ENCODE peak calls at places on chromosomes 3 and 15, in five cellular contexts. One of them, this sample, is unnamed.

GRCh38 chr15:24877174-24877573 is 77.6 kb upstream of the SNRPN start:
- DNase-seq in trophoblast cell: no peak
- DNase-seq in H9: no peak
- DNase-seq in H1: no peak
- DNase-seq in mesenchymal stem cell: no peak
- DNase-seq in this sample: no peak

GRCh38 chr15:52008698-52009434 is 10.2 kb upstream of the MAPK6 start:
- DNase-seq in trophoblast cell: peak
- DNase-seq in mesenchymal stem cell: peak
- DNase-seq in H1: no peak
- DNase-seq in H9: no peak
- DNase-seq in this sample: no peak

GRCh38 chr3:130658666-130659065 is 88.0 kb downstream of the PIK3R4 start:
- DNase-seq in mesenchymal stem cell: peak
- DNase-seq in H9: no peak
- DNase-seq in H1: no peak
- DNase-seq in trophoblast cell: no peak
- DNase-seq in this sample: no peak

GRCh38 chr15:23647421-23648375 is at the start of gene MAGEL2:
- DNase-seq in H9: peak
- DNase-seq in H1: no peak
- DNase-seq in mesenchymal stem cell: peak
- DNase-seq in trophoblast cell: no peak
- DNase-seq in this sample: peak

GRCh38 chr3:119352235-119352634 is 58.1 kb downstream of the ARHGAP31 start:
- DNase-seq in trophoblast cell: peak
- DNase-seq in H9: no peak
- DNase-seq in mesenchymal stem cell: no peak
- DNase-seq in H1: no peak
- DNase-seq in this sample: no peak

GRCh38 chr15:93948728-93949127 is 282.6 kb upstream of the MCTP2 start:
- DNase-seq in mesenchymal stem cell: no peak
- DNase-seq in trophoblast cell: no peak
- DNase-seq in H1: no peak
- DNase-seq in H9: no peak
- DNase-seq in this sample: no peak

GRCh38 chr15:29322407-29322806 is 52.8 kb upstream of the NSMCE3 start:
- DNase-seq in H9: no peak
- DNase-seq in H1: no peak
- DNase-seq in mesenchymal stem cell: peak
- DNase-seq in trophoblast cell: no peak
- DNase-seq in this sample: no peak

GRCh38 chr15:90300988-90301715 is 35.7 kb downstream of the NGRN start:
- DNase-seq in H1: peak
- DNase-seq in mesenchymal stem cell: peak
- DNase-seq in trophoblast cell: peak
- DNase-seq in H9: peak
- DNase-seq in this sample: peak

GRCh38 chr3:136311971-136312370 is 61.8 kb downstream of the PCCB start:
- DNase-seq in trophoblast cell: no peak
- DNase-seq in mesenchymal stem cell: no peak
- DNase-seq in H9: no peak
- DNase-seq in H1: no peak
- DNase-seq in this sample: no peak

GRCh38 chr3:104436536-104436935 is 930.2 kb upstream of the ALCAM start:
- DNase-seq in H1: no peak
- DNase-seq in trophoblast cell: no peak
- DNase-seq in H9: no peak
- DNase-seq in mesenchymal stem cell: no peak
- DNase-seq in this sample: no peak

GRCh38 chr15:91308855-91309254 is 208.8 kb downstream of the SV2B start:
- DNase-seq in H1: no peak
- DNase-seq in trophoblast cell: no peak
- DNase-seq in mesenchymal stem cell: no peak
- DNase-seq in H9: no peak
- DNase-seq in this sample: no peak

GRCh38 chr3:45153658-45154437 is 7.7 kb upstream of the CDCP1 start:
- DNase-seq in H9: no peak
- DNase-seq in H1: no peak
- DNase-seq in mesenchymal stem cell: peak
- DNase-seq in trophoblast cell: no peak
- DNase-seq in this sample: no peak

GRCh38 chr3:79405183-79405582 is 362.6 kb downstream of the ROBO1 start:
- DNase-seq in mesenchymal stem cell: no peak
- DNase-seq in trophoblast cell: no peak
- DNase-seq in H1: no peak
- DNase-seq in H9: no peak
- DNase-seq in this sample: no peak

GRCh38 chr3:4303187-4304123 is at the start of gene SETMAR:
- DNase-seq in H1: peak
- DNase-seq in H9: peak
- DNase-seq in trophoblast cell: peak
- DNase-seq in mesenchymal stem cell: peak
- DNase-seq in this sample: peak

GRCh38 chr15:70835415-70835814 is 18.5 kb downstream of the LARP6 start:
- DNase-seq in mesenchymal stem cell: no peak
- DNase-seq in H1: no peak
- DNase-seq in H9: no peak
- DNase-seq in trophoblast cell: no peak
- DNase-seq in this sample: no peak

GRCh38 chr3:113268917-113269316 is 57.6 kb downstream of the BOC start:
- DNase-seq in H1: no peak
- DNase-seq in trophoblast cell: no peak
- DNase-seq in H9: no peak
- DNase-seq in mesenchymal stem cell: no peak
- DNase-seq in this sample: no peak

GRCh38 chr3:141646760-141647561 is 91.1 kb upstream of the RNF7 start:
- DNase-seq in H9: peak
- DNase-seq in mesenchymal stem cell: peak
- DNase-seq in trophoblast cell: peak
- DNase-seq in H1: peak
- DNase-seq in this sample: peak

GRCh38 chr3:65483475-65483874 is 555.2 kb downstream of the MAGI1 start:
- DNase-seq in mesenchymal stem cell: no peak
- DNase-seq in trophoblast cell: no peak
- DNase-seq in H1: no peak
- DNase-seq in H9: peak
- DNase-seq in this sample: no peak

GRCh38 chr15:66212471-66212870 is 41.1 kb downstream of the MEGF11 start:
- DNase-seq in trophoblast cell: no peak
- DNase-seq in H9: no peak
- DNase-seq in H1: no peak
- DNase-seq in mesenchymal stem cell: no peak
- DNase-seq in this sample: no peak

GRCh38 chr3:170475091-170475705 is 56.5 kb downstream of the CLDN11 start:
- DNase-seq in mesenchymal stem cell: peak
- DNase-seq in H9: no peak
- DNase-seq in trophoblast cell: no peak
- DNase-seq in H1: no peak
- DNase-seq in this sample: no peak

GRCh38 chr3:107408513-107408912 is 31.3 kb downstream of the CCDC54 start:
- DNase-seq in mesenchymal stem cell: no peak
- DNase-seq in H9: no peak
- DNase-seq in trophoblast cell: no peak
- DNase-seq in H1: no peak
- DNase-seq in this sample: no peak

GRCh38 chr3:119318871-119319270 is 24.7 kb downstream of the ARHGAP31 start:
- DNase-seq in mesenchymal stem cell: no peak
- DNase-seq in H1: no peak
- DNase-seq in trophoblast cell: peak
- DNase-seq in H9: no peak
- DNase-seq in this sample: no peak

GRCh38 chr3:11060500-11061251 is 68.1 kb downstream of the SLC6A1 start:
- DNase-seq in trophoblast cell: peak
- DNase-seq in H1: no peak
- DNase-seq in mesenchymal stem cell: peak
- DNase-seq in H9: peak
- DNase-seq in this sample: peak

GRCh38 chr15:43404130-43404529 is 33.2 kb downstream of the TUBGCP4 start:
- DNase-seq in H1: no peak
- DNase-seq in H9: no peak
- DNase-seq in trophoblast cell: peak
- DNase-seq in mesenchymal stem cell: no peak
- DNase-seq in this sample: no peak

GRCh38 chr3:15782429-15782828 is 15.3 kb downstream of the ANKRD28 start:
- DNase-seq in trophoblast cell: no peak
- DNase-seq in mesenchymal stem cell: no peak
- DNase-seq in H9: no peak
- DNase-seq in H1: no peak
- DNase-seq in this sample: no peak

GRCh38 chr15:38577405-38577987 is 12.9 kb upstream of the RASGRP1 start:
- DNase-seq in trophoblast cell: no peak
- DNase-seq in mesenchymal stem cell: no peak
- DNase-seq in H9: no peak
- DNase-seq in H1: no peak
- DNase-seq in this sample: no peak

GRCh38 chr3:47419083-47420043 is 38.5 kb downstream of the PTPN23 start:
- DNase-seq in trophoblast cell: no peak
- DNase-seq in mesenchymal stem cell: no peak
- DNase-seq in H9: no peak
- DNase-seq in H1: no peak
- DNase-seq in this sample: no peak

GRCh38 chr3:107240183-107241091 is 136.8 kb upstream of the CCDC54 start:
- DNase-seq in mesenchymal stem cell: peak
- DNase-seq in trophoblast cell: peak
- DNase-seq in H1: no peak
- DNase-seq in H9: peak
- DNase-seq in this sample: peak

GRCh38 chr3:17489139-17489538 is 253.3 kb downstream of the TBC1D5 start:
- DNase-seq in H1: no peak
- DNase-seq in mesenchymal stem cell: peak
- DNase-seq in trophoblast cell: no peak
- DNase-seq in H9: no peak
- DNase-seq in this sample: no peak

GRCh38 chr3:42711491-42712343 is 9.1 kb upstream of the HHATL start:
- DNase-seq in H9: peak
- DNase-seq in mesenchymal stem cell: no peak
- DNase-seq in H1: no peak
- DNase-seq in trophoblast cell: no peak
- DNase-seq in this sample: no peak

GRCh38 chr3:168094580-168094876 is 1.2 kb downstream of the GOLIM4 start:
- DNase-seq in trophoblast cell: no peak
- DNase-seq in H1: no peak
- DNase-seq in mesenchymal stem cell: no peak
- DNase-seq in H9: no peak
- DNase-seq in this sample: no peak

GRCh38 chr3:84967767-84968581 is 9.2 kb downstream of the CADM2 start:
- DNase-seq in H1: peak
- DNase-seq in H9: no peak
- DNase-seq in mesenchymal stem cell: no peak
- DNase-seq in trophoblast cell: no peak
- DNase-seq in this sample: no peak

DNA sequence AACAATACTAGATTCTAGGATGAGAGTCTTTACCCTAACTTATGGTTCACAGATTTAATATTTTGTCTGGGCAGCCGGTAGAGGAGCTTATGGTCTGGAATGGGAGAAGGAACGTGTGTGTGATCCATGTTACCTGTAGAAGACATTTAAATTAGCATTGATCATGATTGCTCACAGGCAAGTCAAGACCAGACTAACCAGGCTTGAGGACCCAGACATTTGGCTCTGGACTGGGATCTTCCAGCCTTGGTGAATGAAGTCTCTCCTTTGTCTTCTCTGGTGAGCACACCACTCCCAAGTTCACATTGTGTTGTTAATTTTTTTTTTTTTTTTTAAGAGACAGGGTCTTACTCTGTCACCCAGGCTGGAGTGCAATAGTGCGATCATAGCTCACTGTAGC is 11.7 kb downstream of the ABHD2 start:
- DNase-seq in H1: no peak
- DNase-seq in mesenchymal stem cell: no peak
- DNase-seq in trophoblast cell: no peak
- DNase-seq in H9: no peak
- DNase-seq in this sample: no peak
- H3K18ac ChIP-seq in H1: no peak
- H3K18ac ChIP-seq in mesenchymal stem cell: no peak
- H3K18ac ChIP-seq in trophoblast cell: no peak
- H3K18ac ChIP-seq in H9: no peak
- H3K18ac ChIP-seq in this sample: no peak

DNA sequence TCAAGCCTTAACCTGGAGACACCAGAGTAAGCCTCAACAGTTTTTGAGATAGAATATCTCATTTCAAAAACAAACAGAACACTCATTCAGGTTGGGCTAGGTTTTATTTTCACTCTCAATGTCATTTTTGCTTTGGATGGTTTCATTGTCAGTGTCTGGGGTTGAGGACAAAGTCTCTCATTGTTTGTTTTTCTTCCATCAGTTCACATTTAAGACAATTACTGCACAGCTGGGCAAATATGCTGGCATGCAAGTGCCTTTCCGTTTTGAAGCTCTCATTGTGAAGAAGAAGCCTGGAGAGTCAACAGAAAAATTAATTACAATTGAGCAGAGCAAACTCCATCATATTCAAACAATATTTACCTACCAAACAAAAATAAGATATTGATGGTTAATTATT is 1050.0 kb downstream of the TBL1XR1 start:
- DNase-seq in H9: no peak
- DNase-seq in trophoblast cell: no peak
- DNase-seq in mesenchymal stem cell: no peak
- DNase-seq in H1: no peak
- DNase-seq in this sample: no peak
- H2BK12ac ChIP-seq in H9: no peak
- H2BK12ac ChIP-seq in trophoblast cell: no peak
- H2BK12ac ChIP-seq in mesenchymal stem cell: no peak
- H2BK12ac ChIP-seq in H1: no peak
- H2BK12ac ChIP-seq in this sample: no peak

DNA sequence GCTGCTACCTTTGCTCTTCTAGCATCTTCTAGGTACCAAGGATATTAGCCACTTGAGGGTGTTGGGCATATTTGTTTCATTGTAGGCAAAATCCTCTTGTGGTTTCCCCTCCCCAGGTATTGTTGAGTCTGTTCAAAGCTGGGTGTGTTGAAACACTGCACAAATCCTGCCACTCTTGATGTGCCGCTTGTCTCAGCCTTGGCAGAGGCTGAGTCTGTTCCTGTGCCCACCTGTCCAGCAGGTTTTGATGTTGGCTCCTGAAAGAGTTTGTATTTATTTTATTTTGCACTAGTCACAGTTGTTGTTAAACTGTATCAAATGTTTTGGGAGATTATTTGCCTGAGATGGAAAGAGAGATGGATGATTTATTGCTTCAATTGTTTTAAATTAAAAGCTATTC is 136.2 kb downstream of the USP13 start:
- DNase-seq in H1: no peak
- DNase-seq in mesenchymal stem cell: no peak
- DNase-seq in trophoblast cell: no peak
- DNase-seq in H9: no peak
- DNase-seq in this sample: no peak
- H3K18ac ChIP-seq in H1: no peak
- H3K18ac ChIP-seq in mesenchymal stem cell: no peak
- H3K18ac ChIP-seq in trophoblast cell: no peak
- H3K18ac ChIP-seq in H9: no peak
- H3K18ac ChIP-seq in this sample: no peak

DNA sequence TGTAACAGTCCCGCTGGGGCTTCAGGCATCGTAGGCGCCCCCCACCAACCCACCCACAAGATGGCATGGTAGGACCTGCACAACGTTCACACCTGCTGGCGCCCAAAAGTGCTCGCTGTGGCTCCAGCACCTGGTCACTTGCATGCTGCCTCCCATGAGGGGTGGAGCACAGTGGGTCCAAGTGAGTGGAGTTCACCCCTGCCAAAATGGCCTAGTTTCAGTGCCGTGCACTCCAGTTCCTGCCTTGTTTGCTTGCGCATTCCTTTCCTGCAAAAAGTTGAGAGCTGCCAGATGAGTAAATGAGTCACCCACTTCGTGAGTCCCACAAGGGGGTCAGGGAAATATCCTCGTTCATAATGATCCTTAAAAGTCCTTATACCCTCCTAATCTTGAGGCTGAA is 788.7 kb upstream of the DPPA4 start:
- DNase-seq in trophoblast cell: no peak
- DNase-seq in H9: peak
- DNase-seq in mesenchymal stem cell: peak
- DNase-seq in H1: no peak
- DNase-seq in this sample: no peak
- H2BK12ac ChIP-seq in trophoblast cell: no peak
- H2BK12ac ChIP-seq in H9: no peak
- H2BK12ac ChIP-seq in mesenchymal stem cell: no peak
- H2BK12ac ChIP-seq in H1: peak
- H2BK12ac ChIP-seq in this sample: no peak